ENCODE peak calls at places on chromosomes 16 and 17, in ten cellular contexts. One of them, this sample, is unnamed.

GRCh38 chr16:67661864-67662652 is 1.3 kb downstream of the PARD6A start:
- DNase-seq in colonic mucosa: no peak
- DNase-seq in cardiac muscle cell: no peak
- DNase-seq in astrocyte of the spinal cord: no peak
- DNase-seq in HFF-Myc: no peak
- DNase-seq in fibroblast of pulmonary artery: no peak
- DNase-seq in adrenal gland: no peak
- DNase-seq in spleen: peak
- DNase-seq in GM10248: no peak
- DNase-seq in pancreas: no peak
- DNase-seq in this sample: no peak

GRCh38 chr16:188674-189073 is 8.4 kb downstream of the HBQ1 start:
- DNase-seq in colonic mucosa: no peak
- DNase-seq in cardiac muscle cell: no peak
- DNase-seq in astrocyte of the spinal cord: no peak
- DNase-seq in HFF-Myc: no peak
- DNase-seq in fibroblast of pulmonary artery: no peak
- DNase-seq in adrenal gland: no peak
- DNase-seq in spleen: no peak
- DNase-seq in GM10248: no peak
- DNase-seq in pancreas: no peak
- DNase-seq in this sample: no peak

GRCh38 chr17:61284174-61284573 is 115.5 kb upstream of the TBX2 start:
- DNase-seq in colonic mucosa: no peak
- DNase-seq in cardiac muscle cell: peak
- DNase-seq in astrocyte of the spinal cord: peak
- DNase-seq in HFF-Myc: no peak
- DNase-seq in fibroblast of pulmonary artery: peak
- DNase-seq in adrenal gland: no peak
- DNase-seq in spleen: no peak
- DNase-seq in GM10248: no peak
- DNase-seq in pancreas: no peak
- DNase-seq in this sample: no peak

GRCh38 chr17:74922694-74923537 is at the start of gene USH1G:
- DNase-seq in colonic mucosa: no peak
- DNase-seq in cardiac muscle cell: peak
- DNase-seq in astrocyte of the spinal cord: no peak
- DNase-seq in HFF-Myc: no peak
- DNase-seq in fibroblast of pulmonary artery: no peak
- DNase-seq in adrenal gland: no peak
- DNase-seq in spleen: no peak
- DNase-seq in GM10248: peak
- DNase-seq in pancreas: no peak
- DNase-seq in this sample: peak

GRCh38 chr16:30485818-30486436 is 13.4 kb downstream of the ITGAL start:
- DNase-seq in colonic mucosa: no peak
- DNase-seq in cardiac muscle cell: peak
- DNase-seq in astrocyte of the spinal cord: peak
- DNase-seq in HFF-Myc: no peak
- DNase-seq in fibroblast of pulmonary artery: peak
- DNase-seq in adrenal gland: no peak
- DNase-seq in spleen: no peak
- DNase-seq in GM10248: no peak
- DNase-seq in pancreas: no peak
- DNase-seq in this sample: no peak

GRCh38 chr16:48335961-48336360 is 49.3 kb downstream of the SIAH1 start:
- DNase-seq in colonic mucosa: no peak
- DNase-seq in cardiac muscle cell: peak
- DNase-seq in astrocyte of the spinal cord: peak
- DNase-seq in HFF-Myc: no peak
- DNase-seq in fibroblast of pulmonary artery: peak
- DNase-seq in adrenal gland: no peak
- DNase-seq in spleen: no peak
- DNase-seq in GM10248: no peak
- DNase-seq in pancreas: no peak
- DNase-seq in this sample: no peak

GRCh38 chr16:30893744-30894539 is at the start of gene BCL7C:
- DNase-seq in colonic mucosa: peak
- DNase-seq in cardiac muscle cell: peak
- DNase-seq in astrocyte of the spinal cord: peak
- DNase-seq in HFF-Myc: no peak
- DNase-seq in fibroblast of pulmonary artery: peak
- DNase-seq in adrenal gland: peak
- DNase-seq in spleen: peak
- DNase-seq in GM10248: peak
- DNase-seq in pancreas: peak
- DNase-seq in this sample: peak

GRCh38 chr17:8162232-8162996 is at the start of gene VAMP2:
- DNase-seq in colonic mucosa: peak
- DNase-seq in cardiac muscle cell: peak
- DNase-seq in astrocyte of the spinal cord: peak
- DNase-seq in HFF-Myc: no peak
- DNase-seq in fibroblast of pulmonary artery: peak
- DNase-seq in adrenal gland: peak
- DNase-seq in spleen: peak
- DNase-seq in GM10248: peak
- DNase-seq in pancreas: peak
- DNase-seq in this sample: peak

GRCh38 chr17:35129154-35129972 is 7.9 kb downstream of the FNDC8 start:
- DNase-seq in colonic mucosa: no peak
- DNase-seq in cardiac muscle cell: no peak
- DNase-seq in astrocyte of the spinal cord: no peak
- DNase-seq in HFF-Myc: no peak
- DNase-seq in fibroblast of pulmonary artery: no peak
- DNase-seq in adrenal gland: no peak
- DNase-seq in spleen: no peak
- DNase-seq in GM10248: no peak
- DNase-seq in pancreas: no peak
- DNase-seq in this sample: no peak

GRCh38 chr16:12995721-12996372 is 94.4 kb downstream of the SHISA9 start:
- DNase-seq in colonic mucosa: no peak
- DNase-seq in cardiac muscle cell: no peak
- DNase-seq in astrocyte of the spinal cord: no peak
- DNase-seq in HFF-Myc: no peak
- DNase-seq in fibroblast of pulmonary artery: no peak
- DNase-seq in adrenal gland: no peak
- DNase-seq in spleen: no peak
- DNase-seq in GM10248: no peak
- DNase-seq in pancreas: no peak
- DNase-seq in this sample: no peak

GRCh38 chr16:77663711-77664110 is 58.6 kb upstream of the NUDT7 start:
- DNase-seq in colonic mucosa: no peak
- DNase-seq in cardiac muscle cell: no peak
- DNase-seq in astrocyte of the spinal cord: no peak
- DNase-seq in HFF-Myc: no peak
- DNase-seq in fibroblast of pulmonary artery: no peak
- DNase-seq in adrenal gland: no peak
- DNase-seq in spleen: no peak
- DNase-seq in GM10248: no peak
- DNase-seq in pancreas: no peak
- DNase-seq in this sample: no peak

GRCh38 chr16:77657016-77657415 is 65.3 kb upstream of the NUDT7 start:
- DNase-seq in colonic mucosa: no peak
- DNase-seq in cardiac muscle cell: peak
- DNase-seq in astrocyte of the spinal cord: peak
- DNase-seq in HFF-Myc: no peak
- DNase-seq in fibroblast of pulmonary artery: peak
- DNase-seq in adrenal gland: no peak
- DNase-seq in spleen: no peak
- DNase-seq in GM10248: no peak
- DNase-seq in pancreas: no peak
- DNase-seq in this sample: no peak

GRCh38 chr16:77662241-77662640 is 60.1 kb upstream of the NUDT7 start:
- DNase-seq in colonic mucosa: no peak
- DNase-seq in cardiac muscle cell: no peak
- DNase-seq in astrocyte of the spinal cord: no peak
- DNase-seq in HFF-Myc: no peak
- DNase-seq in fibroblast of pulmonary artery: no peak
- DNase-seq in adrenal gland: no peak
- DNase-seq in spleen: no peak
- DNase-seq in GM10248: no peak
- DNase-seq in pancreas: no peak
- DNase-seq in this sample: no peak

GRCh38 chr16:77660311-77660710 is 62.0 kb upstream of the NUDT7 start:
- DNase-seq in colonic mucosa: no peak
- DNase-seq in cardiac muscle cell: peak
- DNase-seq in astrocyte of the spinal cord: peak
- DNase-seq in HFF-Myc: no peak
- DNase-seq in fibroblast of pulmonary artery: peak
- DNase-seq in adrenal gland: no peak
- DNase-seq in spleen: no peak
- DNase-seq in GM10248: no peak
- DNase-seq in pancreas: no peak
- DNase-seq in this sample: no peak
- TF ChIP-seq CTCF in colonic mucosa: peak
- TF ChIP-seq CTCF in cardiac muscle cell: peak
- TF ChIP-seq CTCF in astrocyte of the spinal cord: peak
- TF ChIP-seq CTCF in HFF-Myc: peak
- TF ChIP-seq CTCF in fibroblast of pulmonary artery: peak
- TF ChIP-seq CTCF in adrenal gland: peak
- TF ChIP-seq CTCF in spleen: no peak
- TF ChIP-seq CTCF in GM10248: no peak
- TF ChIP-seq CTCF in pancreas: no peak
- TF ChIP-seq CTCF in this sample: no peak

GRCh38 chr17:58658804-58659713 is 32.8 kb downstream of the TEX14 start:
- DNase-seq in colonic mucosa: peak
- DNase-seq in cardiac muscle cell: peak
- DNase-seq in astrocyte of the spinal cord: peak
- DNase-seq in HFF-Myc: peak
- DNase-seq in fibroblast of pulmonary artery: peak
- DNase-seq in adrenal gland: peak
- DNase-seq in spleen: peak
- DNase-seq in GM10248: peak
- DNase-seq in pancreas: peak
- DNase-seq in this sample: peak
- TF ChIP-seq CTCF in colonic mucosa: no peak
- TF ChIP-seq CTCF in cardiac muscle cell: no peak
- TF ChIP-seq CTCF in astrocyte of the spinal cord: no peak
- TF ChIP-seq CTCF in HFF-Myc: no peak
- TF ChIP-seq CTCF in fibroblast of pulmonary artery: no peak
- TF ChIP-seq CTCF in adrenal gland: no peak
- TF ChIP-seq CTCF in spleen: no peak
- TF ChIP-seq CTCF in GM10248: no peak
- TF ChIP-seq CTCF in pancreas: no peak
- TF ChIP-seq CTCF in this sample: no peak

GRCh38 chr16:23879735-23880373 is 44.1 kb downstream of the PRKCB start:
- DNase-seq in colonic mucosa: no peak
- DNase-seq in cardiac muscle cell: no peak
- DNase-seq in astrocyte of the spinal cord: no peak
- DNase-seq in HFF-Myc: no peak
- DNase-seq in fibroblast of pulmonary artery: no peak
- DNase-seq in adrenal gland: no peak
- DNase-seq in spleen: no peak
- DNase-seq in GM10248: no peak
- DNase-seq in pancreas: no peak
- DNase-seq in this sample: no peak

GRCh38 chr16:23876256-23876896 is 40.6 kb downstream of the PRKCB start:
- DNase-seq in colonic mucosa: no peak
- DNase-seq in cardiac muscle cell: no peak
- DNase-seq in astrocyte of the spinal cord: no peak
- DNase-seq in HFF-Myc: no peak
- DNase-seq in fibroblast of pulmonary artery: no peak
- DNase-seq in adrenal gland: no peak
- DNase-seq in spleen: no peak
- DNase-seq in GM10248: no peak
- DNase-seq in pancreas: no peak
- DNase-seq in this sample: no peak

GRCh38 chr16:23871924-23872323 is 36.1 kb downstream of the PRKCB start:
- DNase-seq in colonic mucosa: no peak
- DNase-seq in cardiac muscle cell: no peak
- DNase-seq in astrocyte of the spinal cord: no peak
- DNase-seq in HFF-Myc: no peak
- DNase-seq in fibroblast of pulmonary artery: no peak
- DNase-seq in adrenal gland: no peak
- DNase-seq in spleen: no peak
- DNase-seq in GM10248: no peak
- DNase-seq in pancreas: peak
- DNase-seq in this sample: no peak

GRCh38 chr16:23874613-23875294 is 39.0 kb downstream of the PRKCB start:
- DNase-seq in colonic mucosa: no peak
- DNase-seq in cardiac muscle cell: peak
- DNase-seq in astrocyte of the spinal cord: no peak
- DNase-seq in HFF-Myc: no peak
- DNase-seq in fibroblast of pulmonary artery: no peak
- DNase-seq in adrenal gland: no peak
- DNase-seq in spleen: no peak
- DNase-seq in GM10248: no peak
- DNase-seq in pancreas: no peak
- DNase-seq in this sample: no peak

DNA sequence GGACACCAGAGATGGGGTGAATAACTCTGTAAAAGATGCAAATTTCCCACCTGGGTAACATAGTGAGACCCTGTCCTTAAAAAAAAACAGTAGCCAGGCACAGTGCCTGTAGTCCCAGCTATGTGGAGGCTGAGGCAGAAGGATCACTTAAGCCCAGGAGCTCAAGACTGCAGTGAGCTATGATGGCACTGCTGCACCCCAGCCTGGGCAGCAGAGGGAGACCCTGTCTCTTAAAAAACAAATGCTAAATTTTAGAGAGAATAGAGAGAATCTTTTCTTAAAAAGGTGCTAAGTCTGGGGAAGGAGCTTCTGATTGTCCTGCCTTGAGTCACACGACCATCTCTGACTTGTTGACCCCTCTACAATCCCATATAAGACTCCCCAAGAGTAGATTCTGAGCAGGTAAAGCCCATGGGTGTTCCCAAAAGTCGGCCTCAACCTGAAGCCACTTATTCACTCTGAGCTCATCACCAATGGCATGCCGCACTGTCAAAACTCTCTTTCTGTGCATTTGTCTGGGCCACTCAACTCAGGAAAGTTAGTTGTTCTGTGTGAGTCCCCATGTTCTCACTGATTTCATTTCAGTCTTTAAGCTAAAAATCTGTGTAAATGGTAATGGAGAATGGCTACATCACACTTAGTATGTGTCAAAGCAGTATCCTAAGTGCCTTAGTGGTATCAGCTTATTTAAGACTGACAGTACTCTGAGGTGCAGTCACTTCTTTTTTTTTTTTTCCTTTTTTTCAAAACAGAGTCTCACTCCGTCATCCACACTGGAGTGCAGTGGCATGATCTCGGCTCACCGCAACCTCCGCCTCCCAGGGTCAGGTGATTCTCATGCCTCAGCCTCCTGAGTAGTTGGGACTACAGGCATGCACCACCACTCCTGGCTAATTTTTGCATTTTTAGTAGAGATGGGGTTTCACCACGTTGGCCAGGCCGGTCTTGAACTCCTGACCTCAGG is 41.6 kb downstream of the PRKCB start:
- DNase-seq in colonic mucosa: no peak
- DNase-seq in cardiac muscle cell: no peak
- DNase-seq in astrocyte of the spinal cord: no peak
- DNase-seq in HFF-Myc: no peak
- DNase-seq in fibroblast of pulmonary artery: no peak
- DNase-seq in adrenal gland: no peak
- DNase-seq in spleen: no peak
- DNase-seq in GM10248: peak
- DNase-seq in pancreas: no peak
- DNase-seq in this sample: no peak
- TF ChIP-seq CTCF in colonic mucosa: no peak
- TF ChIP-seq CTCF in cardiac muscle cell: no peak
- TF ChIP-seq CTCF in astrocyte of the spinal cord: no peak
- TF ChIP-seq CTCF in HFF-Myc: no peak
- TF ChIP-seq CTCF in fibroblast of pulmonary artery: no peak
- TF ChIP-seq CTCF in adrenal gland: no peak
- TF ChIP-seq CTCF in spleen: no peak
- TF ChIP-seq CTCF in GM10248: peak
- TF ChIP-seq CTCF in pancreas: no peak
- TF ChIP-seq CTCF in this sample: peak

GRCh38 chr16:24671455-24671954 is 57.9 kb upstream of the TNRC6A start:
- DNase-seq in colonic mucosa: no peak
- DNase-seq in cardiac muscle cell: no peak
- DNase-seq in astrocyte of the spinal cord: no peak
- DNase-seq in HFF-Myc: no peak
- DNase-seq in fibroblast of pulmonary artery: no peak
- DNase-seq in adrenal gland: peak
- DNase-seq in spleen: no peak
- DNase-seq in GM10248: no peak
- DNase-seq in pancreas: no peak
- DNase-seq in this sample: no peak
- TF ChIP-seq CTCF in colonic mucosa: no peak
- TF ChIP-seq CTCF in cardiac muscle cell: no peak
- TF ChIP-seq CTCF in astrocyte of the spinal cord: no peak
- TF ChIP-seq CTCF in HFF-Myc: no peak
- TF ChIP-seq CTCF in fibroblast of pulmonary artery: no peak
- TF ChIP-seq CTCF in adrenal gland: no peak
- TF ChIP-seq CTCF in spleen: no peak
- TF ChIP-seq CTCF in GM10248: no peak
- TF ChIP-seq CTCF in pancreas: no peak
- TF ChIP-seq CTCF in this sample: no peak

This sample was measured in GM13977.